ENCODE peak calls at places on chromosome 13, in four cellular contexts. V is stimulated activated CD8-positive, alpha-beta memory T cell treated with anti-CD3 and anti-CD28 coated beads, Interleukin-15, amount 100 ng/mL, for 1 hour; T is stimulated activated CD4-positive, alpha-beta T cell treated with anti-CD3 and anti-CD28 coated beads, Interleukin-1b, Interleukin-23, amount 100 ng/mL, for 1 hour; H is WERI-Rb-1. C is an unnamed sample.
A peak's percentile ranks its signal among the peaks of the same experiment; 100 is the strongest.

GRCh38 chr13:71773534-71773933 is 93.5 kb downstream of the DACH1 start:
- DNase-seq in T (no peak), V (no peak), H (no peak), C (no peak)

GRCh38 chr13:39870197-39870746 is 214.8 kb downstream of the COG6 start:
- DNase-seq in T (no peak), V (no peak), H (no peak), C (no peak)

GRCh38 chr13:25819856-25820530 is 231.8 kb downstream of the SHISA2 start:
- DNase-seq in T (no peak), V (no peak), H (no peak), C (no peak)

GRCh38 chr13:37918116-37919100 is 48.8 kb upstream of the TRPC4 start:
- DNase-seq in V (no peak), H (no peak), T (no peak), C (no peak)

GRCh38 chr13:107770541-107770940 is 444.8 kb downstream of the LIG4 start:
- DNase-seq in H (no peak), V (no peak), T (no peak), C (no peak)

GRCh38 chr13:40974460-40975407 is 44.4 kb downstream of the ELF1 start:
- DNase-seq in V (no peak), H (peak; percentile 9), T (no peak), C (no peak)

GRCh38 chr13:60329221-60329983 is 67.6 kb upstream of the TDRD3 start:
- DNase-seq in V (no peak), T (no peak), H (peak; percentile 26), C (peak; percentile 1)

GRCh38 chr13:35814573-35814972 is 316.6 kb downstream of the DCLK1 start:
- DNase-seq in V (no peak), T (no peak), H (no peak), C (no peak)

GRCh38 chr13:57724486-57725272 is 93.1 kb downstream of the PCDH17 start:
- DNase-seq in V (no peak), T (no peak), H (no peak), C (no peak)

GRCh38 chr13:78341032-78341431 is 262.3 kb downstream of the POU4F1 start:
- DNase-seq in V (no peak), T (no peak), H (no peak), C (no peak)

GRCh38 chr13:30116379-30116778 is 191.0 kb downstream of the KATNAL1 start:
- DNase-seq in V (no peak), H (no peak), T (no peak), C (no peak)

GRCh38 chr13:106619688-106620555 is 52.0 kb upstream of the ARGLU1 start:
- DNase-seq in H (peak; percentile 63), T (no peak), V (no peak), C (peak; percentile 10)

GRCh38 chr13:80083097-80083429 is 257.9 kb downstream of the SPRY2 start:
- DNase-seq in H (no peak), V (no peak), T (no peak), C (no peak)

GRCh38 chr13:99692854-99693253 is 191.6 kb downstream of the TM9SF2 start:
- DNase-seq in V (no peak), H (no peak), T (no peak), C (no peak)

GRCh38 chr13:29507356-29507755 is 88.1 kb downstream of the SLC7A1 start:
- DNase-seq in T (no peak), H (no peak), V (no peak), C (no peak)

GRCh38 chr13:39401756-39402155 is 201.2 kb downstream of the LHFPL6 start:
- DNase-seq in T (no peak), H (no peak), V (no peak), C (no peak)

GRCh38 chr13:102773441-102774209 is at the start of gene TEX30:
- DNase-seq in H (no peak), T (peak; percentile 69), V (peak; percentile 65), C (peak; percentile 76)

GRCh38 chr13:105702441-105702840 is 833.0 kb downstream of the EFNB2 start:
- DNase-seq in T (no peak), V (no peak), H (no peak), C (no peak)

GRCh38 chr13:37645181-37645580 is 46.6 kb upstream of the POSTN start:
- DNase-seq in V (no peak), H (no peak), T (no peak), C (no peak)

GRCh38 chr13:106096661-106097092 is 438.8 kb downstream of the EFNB2 start:
- DNase-seq in V (no peak), T (no peak), H (no peak), C (no peak)

GRCh38 chr13:66809496-66809895 is 420.6 kb downstream of the PCDH9 start:
- DNase-seq in V (no peak), T (no peak), H (no peak), C (no peak)

GRCh38 chr13:50589651-50590054 is 253.8 kb downstream of the DLEU7 start:
- DNase-seq in T (no peak), V (no peak), H (no peak), C (no peak)

GRCh38 chr13:100301418-100301817 is 212.5 kb downstream of the PCCA start:
- DNase-seq in V (no peak), H (peak; percentile 31), T (no peak), C (no peak)

GRCh38 chr13:36822786-36823185 is 3.8 kb downstream of the RFXAP start:
- DNase-seq in T (no peak), H (no peak), V (no peak), C (no peak)

GRCh38 chr13:56736966-56737365 is 403.8 kb upstream of the PRR20A start:
- DNase-seq in V (no peak), T (no peak), H (no peak), C (no peak)